ENCODE peak calls at places on chromosomes 11 and 22, in eight cellular contexts. V is A549, H is HCT116, F is K562, P is GM12878, T is HepG2, Y is SK-N-SH, X is endothelial cell of umbilical vein. G is an unnamed sample.

GRCh38 chr11:92643827-92644226 is 325.6 kb upstream of the MTNR1B start:
- DNase-seq in V (no peak), H (no peak), F (no peak), P (no peak), T (no peak), Y (no peak), X (no peak), G (no peak)

GRCh38 chr11:45538939-45539338 is 126.5 kb downstream of the CHST1 start:
- DNase-seq in V (no peak), H (no peak), F (no peak), P (no peak), T (no peak), Y (no peak), X (no peak), G (no peak)

GRCh38 chr11:27754035-27755017 is 54.1 kb upstream of the BDNF start:
- DNase-seq in V (no peak), H (no peak), F (no peak), P (no peak), T (no peak), Y (no peak), X (peak), G (no peak)

GRCh38 chr11:67613960-67614715 is 7.4 kb downstream of the NDUFV1 start:
- DNase-seq in V (peak), H (peak), F (peak), P (peak), T (no peak), Y (peak), X (peak), G (no peak)

GRCh38 chr11:61956191-61957027 is 6.3 kb downstream of the BEST1 start:
- DNase-seq in V (no peak), H (no peak), F (no peak), P (no peak), T (no peak), Y (no peak), X (no peak), G (peak)

GRCh38 chr11:47905358-47906059 is 57.4 kb upstream of the NUP160 start:
- DNase-seq in V (no peak), H (no peak), F (no peak), P (no peak), T (no peak), Y (no peak), X (peak), G (no peak)

GRCh38 chr11:108960498-108960897 is 295.6 kb downstream of the DDX10 start:
- DNase-seq in V (no peak), H (no peak), F (no peak), P (no peak), T (no peak), Y (no peak), X (no peak), G (no peak)

GRCh38 chr11:121547574-121547973 is 94.8 kb upstream of the SORL1-AS1 start:
- DNase-seq in V (no peak), H (no peak), F (no peak), P (no peak), T (no peak), Y (no peak), X (no peak), G (no peak)

GRCh38 chr11:134412508-134413333 is 679 bp upstream of the B3GAT1 start:
- DNase-seq in V (no peak), H (no peak), F (peak), P (no peak), T (no peak), Y (peak), X (no peak), G (peak)

GRCh38 chr11:76047766-76048165 is 158.5 kb downstream of the WNT11 start:
- DNase-seq in V (no peak), H (no peak), F (no peak), P (no peak), T (no peak), Y (no peak), X (no peak), G (no peak)

GRCh38 chr11:45048313-45048841 is 97.7 kb upstream of the TP53I11 start:
- DNase-seq in V (no peak), H (no peak), F (no peak), P (no peak), T (no peak), Y (no peak), X (peak), G (no peak)

GRCh38 chr11:64858467-64859401 is 14.3 kb upstream of the CDC42BPG start:
- DNase-seq in V (no peak), H (no peak), F (no peak), P (no peak), T (no peak), Y (no peak), X (no peak), G (no peak)

GRCh38 chr22:23220485-23221350 is 40.4 kb downstream of the BCR start:
- DNase-seq in V (no peak), H (no peak), F (peak), P (no peak), T (no peak), Y (no peak), X (peak), G (no peak)

GRCh38 chr11:96045622-96046456 is 121.9 kb upstream of the MTMR2 start:
- DNase-seq in V (no peak), H (no peak), F (no peak), P (no peak), T (no peak), Y (peak), X (peak), G (peak)

GRCh38 chr22:47337161-47337621 is 574.7 kb downstream of the TBC1D22A start:
- DNase-seq in V (peak), H (peak), F (no peak), P (no peak), T (peak), Y (no peak), X (peak), G (no peak)

GRCh38 chr11:29482510-29482909 is 534.3 kb downstream of the KCNA4 start:
- DNase-seq in V (no peak), H (no peak), F (no peak), P (no peak), T (no peak), Y (no peak), X (no peak), G (no peak)

GRCh38 chr11:125128450-125128849 is 17.0 kb upstream of the TMEM218 start:
- DNase-seq in V (no peak), H (no peak), F (no peak), P (no peak), T (no peak), Y (no peak), X (no peak), G (no peak)

GRCh38 chr22:46942816-46943783 is 180.7 kb downstream of the TBC1D22A start:
- DNase-seq in V (no peak), H (no peak), F (no peak), P (no peak), T (no peak), Y (no peak), X (peak), G (peak)

GRCh38 chr11:117610045-117610444 is 187.0 kb downstream of the DSCAML1 start:
- DNase-seq in V (peak), H (no peak), F (no peak), P (peak), T (no peak), Y (no peak), X (peak), G (no peak)

GRCh38 chr11:61978703-61979661 is 11.5 kb upstream of the FTH1 start:
- DNase-seq in V (no peak), H (no peak), F (no peak), P (no peak), T (no peak), Y (no peak), X (peak), G (no peak)

GRCh38 chr11:111602865-111603632 is 800 bp downstream of the SIK2 start:
- DNase-seq in V (peak), H (no peak), F (peak), P (no peak), T (no peak), Y (peak), X (no peak), G (no peak)

GRCh38 chr22:38468761-38469305 is 937 bp downstream of the KDELR3 start:
- DNase-seq in V (no peak), H (no peak), F (no peak), P (no peak), T (no peak), Y (no peak), X (no peak), G (no peak)

GRCh38 chr11:111303476-111303875 is 5.1 kb downstream of the POU2AF3 start:
- DNase-seq in V (peak), H (no peak), F (no peak), P (no peak), T (peak), Y (no peak), X (no peak), G (no peak)

DNA sequence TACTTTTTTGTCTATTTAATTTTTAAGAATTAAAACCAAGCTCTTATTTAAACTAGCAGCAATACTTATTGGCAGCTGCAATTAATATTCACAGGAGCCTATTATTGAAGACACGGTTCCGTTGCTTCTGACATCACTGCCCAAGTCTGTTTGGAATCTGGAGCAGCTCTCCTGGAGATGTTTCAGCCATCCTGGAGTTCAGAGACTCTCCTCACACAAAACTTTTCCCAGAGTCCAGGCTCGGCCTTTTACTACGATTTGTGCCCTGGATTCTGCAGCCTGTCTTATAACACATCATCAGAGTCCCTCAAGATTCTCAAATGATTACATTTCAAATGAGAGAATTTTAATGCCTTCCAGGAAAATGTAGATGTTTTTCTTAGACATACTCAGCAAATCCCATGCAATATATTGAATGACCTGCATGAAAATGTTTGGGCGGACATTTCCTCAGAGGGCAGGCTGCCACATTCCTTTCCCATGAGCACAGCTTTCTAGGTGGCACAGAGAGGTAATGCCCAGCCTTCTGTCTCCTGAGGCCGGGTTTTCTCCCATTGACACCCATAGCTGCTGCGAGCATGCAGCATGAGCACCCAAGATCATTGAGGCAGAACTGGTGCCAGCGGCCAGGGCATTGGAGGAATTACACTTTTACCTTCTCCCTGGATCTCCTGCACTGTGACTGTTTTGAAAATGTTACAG is 129.1 kb downstream of the SNX19 start:
- DNase-seq in V (no peak), H (no peak), F (no peak), P (no peak), T (no peak), Y (no peak), X (peak), G (no peak)
- TF ChIP-seq MAX in V (no peak), H (no peak), F (no peak), P (no peak), T (no peak), Y (no peak), X (no peak), G (no peak)

DNA sequence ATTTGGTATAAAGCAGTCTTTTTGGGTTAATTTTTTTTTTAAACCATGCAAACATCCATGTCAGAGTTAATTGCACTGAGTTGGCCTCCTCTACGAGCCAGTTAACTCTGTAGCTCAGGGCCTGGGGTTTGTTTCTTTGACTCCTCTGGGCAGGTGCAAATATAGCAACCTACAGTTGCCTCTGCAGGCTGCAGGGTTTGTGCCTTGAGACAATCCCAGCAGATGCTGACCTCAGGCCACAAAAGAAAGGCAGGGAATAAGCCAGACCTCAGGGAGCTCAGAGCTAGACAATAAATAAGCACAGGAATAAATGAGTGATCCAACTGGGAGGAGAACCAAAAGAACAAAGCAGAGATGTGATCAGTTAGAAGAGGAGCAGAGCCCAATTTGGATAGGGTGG is 390.8 kb downstream of the SHANK2 start:
- DNase-seq in V (no peak), H (no peak), F (no peak), P (no peak), T (no peak), Y (no peak), X (no peak), G (no peak)
- H3K27ac ChIP-seq in V (no peak), H (no peak), F (no peak), P (no peak), T (no peak), Y (no peak), X (no peak), G (no peak)

DNA sequence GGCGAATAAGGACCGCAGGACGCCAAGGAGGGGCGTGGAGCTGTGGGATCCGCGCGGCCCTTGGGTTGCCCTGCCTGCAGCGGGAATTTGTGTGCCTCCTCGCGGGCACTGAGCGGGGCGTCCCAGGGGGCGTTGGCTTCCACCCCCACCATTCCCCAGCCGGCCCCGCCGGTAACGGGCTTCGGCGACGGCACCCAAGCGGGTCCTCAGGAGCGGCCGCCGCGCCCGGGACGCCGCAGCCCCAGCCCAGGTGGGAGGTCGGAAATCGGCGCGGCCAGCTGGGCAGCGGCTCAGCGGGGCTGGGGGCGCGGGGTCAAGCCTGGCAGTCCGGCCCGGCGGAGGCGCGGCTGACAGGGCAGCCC is 320 bp downstream of the CLTCL1 start:
- DNase-seq in V (no peak), H (no peak), F (peak), P (no peak), T (no peak), Y (peak), X (no peak), G (no peak)
- TF ChIP-seq MAX in V (no peak), H (no peak), F (no peak), P (no peak), T (no peak), Y (no peak), X (no peak), G (no peak)

GRCh38 chr11:120532511-120533196 is 21.1 kb downstream of the GRIK4 start:
- DNase-seq in V (no peak), H (no peak), F (no peak), P (no peak), T (peak), Y (no peak), X (no peak), G (no peak)
- H3K27ac ChIP-seq in V (no peak), H (no peak), F (no peak), P (no peak), T (peak), Y (no peak), X (no peak), G (no peak)

GRCh38 chr11:70019576-70020011 is 58.5 kb upstream of the ANO1 start:
- DNase-seq in V (no peak), H (no peak), F (no peak), P (no peak), T (no peak), Y (no peak), X (no peak), G (no peak)
- TF ChIP-seq MAX in V (no peak), H (no peak), F (no peak), P (no peak), T (no peak), Y (no peak), X (no peak), G (no peak)

GRCh38 chr11:11442791-11443190 is 89.7 kb upstream of the CSNK2A3 start:
- DNase-seq in V (no peak), H (no peak), F (no peak), P (no peak), T (no peak), Y (no peak), X (no peak), G (no peak)
- H3K27ac ChIP-seq in V (no peak), H (no peak), F (no peak), P (no peak), T (no peak), Y (no peak), X (no peak), G (no peak)

GRCh38 chr11:60887531-60887930 is 18.9 kb downstream of the PRPF19 start:
- DNase-seq in V (peak), H (peak), F (peak), P (no peak), T (peak), Y (peak), X (peak), G (no peak)

GRCh38 chr11:60889869-60890311 is 16.5 kb downstream of the PRPF19 start:
- DNase-seq in V (no peak), H (no peak), F (no peak), P (no peak), T (no peak), Y (no peak), X (no peak), G (no peak)

GRCh38 chr11:60890696-60891095 is 15.7 kb downstream of the PRPF19 start:
- DNase-seq in V (no peak), H (no peak), F (no peak), P (no peak), T (no peak), Y (no peak), X (no peak), G (no peak)

GRCh38 chr11:60895687-60896086 is 10.7 kb downstream of the PRPF19 start:
- DNase-seq in V (no peak), H (no peak), F (no peak), P (no peak), T (no peak), Y (no peak), X (no peak), G (no peak)

GRCh38 chr11:60891103-60891741 is 15.2 kb downstream of the PRPF19 start:
- DNase-seq in V (no peak), H (no peak), F (peak), P (no peak), T (no peak), Y (no peak), X (peak), G (no peak)
- TF ChIP-seq MAX in V (no peak), H (no peak), F (no peak), P (no peak), T (no peak), Y (no peak), X (no peak), G (no peak)

GRCh38 chr11:85736121-85736520 is 50.1 kb upstream of the CCDC89 start:
- DNase-seq in V (no peak), H (no peak), F (no peak), P (no peak), T (no peak), Y (no peak), X (peak), G (no peak)
- H3K27ac ChIP-seq in V (no peak), H (no peak), F (no peak), P (no peak), T (no peak), Y (no peak), X (peak), G (no peak)

GRCh38 chr11:12288934-12289666 is 88.3 kb upstream of the PARVA start:
- DNase-seq in V (no peak), H (no peak), F (no peak), P (no peak), T (no peak), Y (no peak), X (no peak), G (no peak)
- TF ChIP-seq MAX in V (no peak), H (no peak), F (no peak), P (no peak), T (no peak), Y (no peak), X (no peak), G (no peak)

GRCh38 chr11:57459112-57460016 is 964 bp upstream of the RTN4RL2 start:
- DNase-seq in V (peak), H (no peak), F (no peak), P (no peak), T (no peak), Y (peak), X (no peak), G (peak)

GRCh38 chr11:57458410-57459111 is 1.8 kb upstream of the RTN4RL2 start:
- DNase-seq in V (peak), H (no peak), F (peak), P (no peak), T (no peak), Y (peak), X (no peak), G (no peak)

GRCh38 chr11:57460756-57461749 is 725 bp downstream of the RTN4RL2 start:
- DNase-seq in V (no peak), H (no peak), F (peak), P (no peak), T (no peak), Y (no peak), X (no peak), G (peak)

GRCh38 chr11:57461841-57462489 is 1.6 kb downstream of the RTN4RL2 start:
- DNase-seq in V (no peak), H (no peak), F (no peak), P (no peak), T (no peak), Y (no peak), X (no peak), G (no peak)

DNA sequence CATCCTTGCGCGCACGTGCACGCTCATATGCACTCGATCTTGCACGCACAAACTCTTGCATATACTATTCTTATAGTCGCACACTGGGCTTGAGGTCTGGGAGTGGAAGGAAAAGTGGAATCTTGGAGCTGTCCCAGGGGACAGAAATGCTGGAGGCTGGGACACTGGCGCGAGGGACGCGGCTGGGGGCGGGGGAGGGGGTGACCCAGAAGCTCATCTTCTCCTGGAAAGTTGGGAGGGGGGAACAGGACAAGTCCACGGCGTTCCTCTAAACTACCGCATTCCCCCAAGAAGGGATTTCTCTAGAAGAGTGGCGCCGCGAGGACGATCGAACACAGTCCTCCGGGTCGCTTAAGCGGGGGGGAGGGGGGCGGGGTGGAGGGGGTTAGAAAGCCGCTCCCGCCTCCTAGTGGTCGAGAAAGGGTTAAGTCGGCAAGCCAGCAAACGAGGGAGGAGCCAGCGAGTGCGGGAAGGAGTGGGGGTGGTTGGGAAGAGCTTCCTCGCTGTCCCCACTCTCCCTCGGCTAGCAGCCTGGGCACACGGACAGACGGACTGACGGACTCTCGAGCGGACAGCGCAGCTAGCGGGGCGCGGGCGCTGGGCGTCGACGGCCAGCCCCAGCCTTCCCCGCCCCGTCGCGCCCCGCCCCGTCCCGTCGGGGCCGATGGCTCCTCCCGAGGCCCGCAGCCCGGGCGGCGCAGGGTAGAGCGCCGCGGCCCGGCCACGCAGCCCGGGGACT is at the start of gene RTN4RL2:
- DNase-seq in V (peak), H (peak), F (peak), P (no peak), T (peak), Y (peak), X (peak), G (peak)
- H3K27ac ChIP-seq in V (peak), H (peak), F (no peak), P (no peak), T (no peak), Y (no peak), X (no peak), G (no peak)

G was measured in H1.